ENCODE peak calls at places on chromosomes 1 and 21, in ten cellular contexts. V is ovary; P is GM23338; J is anterior cingulate cortex; M is iPS-NIHi11; X is choroid plexus epithelial cell; W is sciatic nerve; Z is nephron progenitor cell; Q is effector CD4-positive, alpha-beta T cell; F is brain microvascular endothelial cell. G is an unnamed sample.

GRCh38 chr21:28712396-28712795 is 280.3 kb downstream of the LTN1 start:
- DNase-seq in V (no peak), P (no peak), J (no peak), M (no peak), X (no peak), W (no peak), Z (no peak), Q (no peak), F (no peak), G (no peak)

GRCh38 chr1:236130372-236130771 is 12.0 kb upstream of the GPR137B start:
- DNase-seq in V (no peak), P (no peak), J (no peak), M (no peak), X (no peak), W (no peak), Z (no peak), Q (no peak), F (no peak), G (no peak)

GRCh38 chr1:52520149-52520548 is 32.7 kb downstream of the TUT4 start:
- DNase-seq in V (no peak), P (no peak), J (no peak), M (no peak), X (peak), W (no peak), Z (no peak), Q (no peak), F (no peak), G (no peak)

GRCh38 chr1:237012789-237013383 is 8.6 kb upstream of the MT1HL1 start:
- DNase-seq in V (peak), P (no peak), J (no peak), M (peak), X (peak), W (no peak), Z (no peak), Q (no peak), F (peak), G (peak)

GRCh38 chr1:67418839-67419586 is 11.2 kb downstream of the SERBP1 start:
- DNase-seq in V (no peak), P (no peak), J (no peak), M (no peak), X (no peak), W (no peak), Z (no peak), Q (no peak), F (no peak), G (no peak)

GRCh38 chr1:160748182-160748876 is 9.3 kb downstream of the SLAMF7 start:
- DNase-seq in V (no peak), P (peak), J (no peak), M (peak), X (peak), W (no peak), Z (no peak), Q (no peak), F (peak), G (no peak)

GRCh38 chr21:44485254-44485793 is 30.0 kb downstream of the LRRC3 start:
- DNase-seq in V (no peak), P (peak), J (no peak), M (peak), X (peak), W (no peak), Z (peak), Q (peak), F (no peak), G (no peak)

GRCh38 chr1:100455478-100456072 is 82.4 kb upstream of the GPR88 start:
- DNase-seq in V (no peak), P (no peak), J (no peak), M (no peak), X (peak), W (no peak), Z (no peak), Q (no peak), F (no peak), G (no peak)

GRCh38 chr1:54768093-54768492 is 3.8 kb upstream of the PARS2 start:
- DNase-seq in V (no peak), P (no peak), J (no peak), M (no peak), X (peak), W (no peak), Z (no peak), Q (no peak), F (peak), G (no peak)

GRCh38 chr1:230681599-230681998 is 32.3 kb downstream of the AGT start:
- DNase-seq in V (no peak), P (no peak), J (no peak), M (peak), X (peak), W (no peak), Z (no peak), Q (no peak), F (peak), G (no peak)

GRCh38 chr1:6454856-6455751 is 10.9 kb downstream of the TNFRSF25 start:
- DNase-seq in V (no peak), P (peak), J (no peak), M (peak), X (no peak), W (no peak), Z (no peak), Q (peak), F (no peak), G (no peak)

GRCh38 chr1:54567961-54568360 is 19.9 kb downstream of the ACOT11 start:
- DNase-seq in V (no peak), P (no peak), J (no peak), M (no peak), X (peak), W (no peak), Z (no peak), Q (no peak), F (no peak), G (no peak)

GRCh38 chr1:186442651-186443114 is 18.2 kb downstream of the PDC start:
- DNase-seq in V (no peak), P (no peak), J (no peak), M (no peak), X (peak), W (no peak), Z (no peak), Q (no peak), F (peak), G (no peak)

GRCh38 chr1:31707711-31708110 is 3.9 kb upstream of the COL16A1 start:
- DNase-seq in V (no peak), P (peak), J (no peak), M (no peak), X (peak), W (no peak), Z (no peak), Q (no peak), F (peak), G (no peak)

GRCh38 chr1:225253784-225254183 is 174.1 kb downstream of the LBR start:
- DNase-seq in V (no peak), P (no peak), J (no peak), M (no peak), X (no peak), W (no peak), Z (no peak), Q (no peak), F (no peak), G (no peak)

GRCh38 chr1:25435315-25436103 is 4.8 kb downstream of the MACO1 start:
- DNase-seq in V (no peak), P (no peak), J (no peak), M (no peak), X (peak), W (no peak), Z (no peak), Q (no peak), F (no peak), G (no peak)

GRCh38 chr21:45145146-45145545 is 70.8 kb downstream of the ADARB1 start:
- DNase-seq in V (no peak), P (no peak), J (no peak), M (no peak), X (no peak), W (no peak), Z (no peak), Q (no peak), F (no peak), G (no peak)

GRCh38 chr1:53896673-53897229 is 2.8 kb downstream of the DIO1 start:
- DNase-seq in V (no peak), P (no peak), J (no peak), M (no peak), X (peak), W (no peak), Z (no peak), Q (no peak), F (no peak), G (no peak)

GRCh38 chr1:94285026-94285654 is 47.8 kb upstream of the ARHGAP29 start:
- DNase-seq in V (no peak), P (no peak), J (no peak), M (no peak), X (peak), W (no peak), Z (no peak), Q (no peak), F (peak), G (no peak)

GRCh38 chr1:56644941-56645662 is at the start of gene PRKAA2:
- DNase-seq in V (peak), P (peak), J (peak), M (peak), X (no peak), W (peak), Z (peak), Q (no peak), F (no peak), G (peak)

GRCh38 chr1:109823543-109824348 is 60.0 kb upstream of the EPS8L3 start:
- DNase-seq in V (peak), P (no peak), J (no peak), M (no peak), X (no peak), W (no peak), Z (peak), Q (no peak), F (peak), G (no peak)

GRCh38 chr1:232438476-232438875 is 191.5 kb downstream of the SIPA1L2 start:
- DNase-seq in V (no peak), P (peak), J (no peak), M (no peak), X (peak), W (no peak), Z (no peak), Q (no peak), F (no peak), G (no peak)